ENCODE peak calls at places on chromosomes 6 and 20, in four cellular contexts. F is foreskin keratinocyte, G is kidney epithelial cell, N is WTC11. L is an unnamed sample.

GRCh38 chr6:30819287-30819917 is 64.9 kb upstream of the DDR1 start:
- DNase-seq in F (peak), G (no peak), N (no peak), L (no peak)

GRCh38 chr6:152378154-152378553 is 259.0 kb downstream of the SYNE1 start:
- DNase-seq in F (no peak), G (no peak), N (no peak), L (no peak)

GRCh38 chr6:141552463-141552862 is 580.3 kb upstream of the GJE1 start:
- DNase-seq in F (peak), G (peak), N (no peak), L (no peak)

GRCh38 chr6:158464483-158464882 is 95.4 kb upstream of the TMEM181 start:
- DNase-seq in F (no peak), G (no peak), N (peak), L (no peak)

GRCh38 chr6:99178168-99178567 is 171.3 kb downstream of the FAXC start:
- DNase-seq in F (peak), G (no peak), N (no peak), L (no peak)

GRCh38 chr20:63501818-63502670 is 3.2 kb upstream of the EEF1A2 start:
- DNase-seq in F (no peak), G (no peak), N (peak), L (no peak)

GRCh38 chr6:6915219-6915618 is 192.5 kb upstream of the RREB1 start:
- DNase-seq in F (no peak), G (no peak), N (no peak), L (no peak)

GRCh38 chr20:46638367-46639274 is 12.6 kb downstream of the SLC13A3 start:
- DNase-seq in F (no peak), G (no peak), N (no peak), L (no peak)

GRCh38 chr6:39897699-39898098 is 36.6 kb downstream of the MOCS1 start:
- DNase-seq in F (no peak), G (no peak), N (no peak), L (no peak)

GRCh38 chr6:135440087-135440792 is 57.3 kb downstream of the AHI1 start:
- DNase-seq in F (no peak), G (no peak), N (no peak), L (no peak)

GRCh38 chr6:158548418-158549161 is 11.3 kb upstream of the TMEM181 start:
- DNase-seq in F (no peak), G (no peak), N (no peak), L (no peak)

DNA sequence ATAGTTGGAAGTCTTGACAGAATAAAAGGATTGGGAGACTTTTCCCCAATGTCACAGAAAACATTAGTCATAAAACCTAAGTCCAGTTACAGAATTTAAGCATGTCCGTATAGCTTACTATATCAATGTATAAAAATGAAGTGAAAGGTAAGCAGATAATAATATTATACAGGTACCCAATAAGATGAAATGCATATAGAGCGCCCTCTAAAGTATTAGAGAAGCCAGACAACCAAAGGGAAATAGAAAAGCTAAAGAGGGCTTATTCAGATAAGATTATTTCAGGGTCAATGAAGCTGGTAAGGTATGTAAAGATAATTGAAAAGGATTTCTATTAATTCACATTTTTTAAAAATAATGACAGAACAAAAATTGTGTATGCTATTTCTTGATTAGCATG is 947.7 kb upstream of the MAP3K7 start:
- DNase-seq in F (no peak), G (no peak), N (no peak), L (no peak)
- TF ChIP-seq CTCF in F (no peak), G (no peak), N (no peak), L (no peak)

GRCh38 chr6:33958208-33958862 is 154.5 kb upstream of the MLN start:
- DNase-seq in F (no peak), G (no peak), N (peak), L (no peak)
- TF ChIP-seq CTCF in F (peak), G (peak), N (peak), L (no peak)

GRCh38 chr6:14048870-14049269 is 68.7 kb upstream of the CD83 start:
- DNase-seq in F (no peak), G (no peak), N (no peak), L (no peak)
- TF ChIP-seq CTCF in F (no peak), G (no peak), N (no peak), L (no peak)

GRCh38 chr20:1426231-1426849 is 33.5 kb upstream of the FKBP1A start:
- DNase-seq in F (no peak), G (no peak), N (no peak), L (no peak)

GRCh38 chr20:1422756-1423155 is 29.9 kb upstream of the FKBP1A start:
- DNase-seq in F (peak), G (no peak), N (no peak), L (no peak)

GRCh38 chr20:1424336-1424735 is 31.5 kb upstream of the FKBP1A start:
- DNase-seq in F (no peak), G (no peak), N (no peak), L (no peak)

GRCh38 chr20:1423206-1423605 is 30.4 kb upstream of the FKBP1A start:
- DNase-seq in F (no peak), G (no peak), N (no peak), L (no peak)

GRCh38 chr20:1423625-1424106 is 30.8 kb upstream of the FKBP1A start:
- DNase-seq in F (no peak), G (no peak), N (peak), L (peak)
- TF ChIP-seq CTCF in F (peak), G (no peak), N (no peak), L (peak)

GRCh38 chr6:42819803-42820508 is 38.1 kb downstream of the BICRAL start:
- DNase-seq in F (no peak), G (no peak), N (no peak), L (no peak)
- TF ChIP-seq CTCF in F (peak), G (no peak), N (no peak), L (peak)

L was measured in CD14-positive monocyte.